ENCODE peak calls at places on chromosome 2, in ten cellular contexts. C is pancreas, S is fibroblast of lung, K is prostate gland, F is lower lobe of right lung, T is right atrium auricular region, G is adrenal gland, U is left ventricle myocardium inferior, Q is astrocyte, I is uterus. R is an unnamed sample. For H3K9me3, the result is how much of the 10 kb centered on the place peaks cover.

GRCh38 chr2:109612991-109613921 is 510 bp downstream of the SEPTIN10 start:
- DNase-seq in C (no peak), S (peak), K (peak), F (peak), T (peak), G (peak), U (peak), Q (peak), I (peak), R (peak)

GRCh38 chr2:187915810-187916209 is 361.6 kb upstream of the TFPI start:
- DNase-seq in C (no peak), S (no peak), K (no peak), F (no peak), T (no peak), G (no peak), U (no peak), Q (no peak), I (no peak), R (no peak)

GRCh38 chr2:168439536-168439935 is 16.5 kb upstream of the CERS6 start:
- DNase-seq in C (no peak), S (peak), K (no peak), F (no peak), T (no peak), G (peak), U (no peak), Q (peak), I (no peak), R (no peak)

GRCh38 chr2:27308359-27308875 is at the start of gene UCN:
- DNase-seq in C (peak), S (peak), K (no peak), F (peak), T (no peak), G (peak), U (no peak), Q (peak), I (no peak), R (peak)

GRCh38 chr2:46306320-46306719 is 9.1 kb downstream of the EPAS1 start:
- DNase-seq in C (no peak), S (no peak), K (peak), F (no peak), T (no peak), G (no peak), U (no peak), Q (peak), I (no peak), R (no peak)

GRCh38 chr2:14297906-14298305 is 334.6 kb upstream of the LRATD1 start:
- DNase-seq in C (no peak), S (no peak), K (no peak), F (no peak), T (no peak), G (no peak), U (no peak), Q (no peak), I (no peak), R (no peak)

GRCh38 chr2:156883828-156884615 is 373.5 kb upstream of the GALNT5 start:
- DNase-seq in C (no peak), S (peak), K (no peak), F (no peak), T (no peak), G (no peak), U (no peak), Q (peak), I (no peak), R (no peak)

GRCh38 chr2:65358690-65359400 is 73.6 kb downstream of the SPRED2 start:
- DNase-seq in C (no peak), S (no peak), K (no peak), F (no peak), T (no peak), G (no peak), U (no peak), Q (peak), I (no peak), R (no peak)

GRCh38 chr2:220144411-220144810 is 517.0 kb downstream of the SLC4A3 start:
- DNase-seq in C (no peak), S (peak), K (no peak), F (no peak), T (no peak), G (no peak), U (no peak), Q (peak), I (no peak), R (no peak)

GRCh38 chr2:223054193-223054781 is 2.3 kb downstream of the KCNE4 start:
- DNase-seq in C (no peak), S (peak), K (no peak), F (no peak), T (peak), G (peak), U (peak), Q (peak), I (peak), R (peak)

GRCh38 chr2:114192362-114192761 is 250.1 kb upstream of the DPP10 start:
- DNase-seq in C (no peak), S (no peak), K (no peak), F (no peak), T (no peak), G (peak), U (no peak), Q (no peak), I (no peak), R (no peak)

GRCh38 chr2:42964444-42965081 is 172.2 kb upstream of the HAAO start:
- DNase-seq in C (no peak), S (peak), K (no peak), F (peak), T (peak), G (no peak), U (peak), Q (peak), I (peak), R (peak)

GRCh38 chr2:12087671-12088380 is 341.4 kb downstream of the LPIN1 start:
- DNase-seq in C (no peak), S (peak), K (no peak), F (no peak), T (no peak), G (no peak), U (no peak), Q (no peak), I (no peak), R (no peak)

GRCh38 chr2:57855207-57855606 is 191.4 kb upstream of the VRK2 start:
- DNase-seq in C (no peak), S (no peak), K (no peak), F (no peak), T (no peak), G (no peak), U (no peak), Q (no peak), I (no peak), R (no peak)

GRCh38 chr2:234754126-234754525 is 197.7 kb upstream of the SH3BP4 start:
- DNase-seq in C (no peak), S (no peak), K (no peak), F (no peak), T (no peak), G (no peak), U (no peak), Q (peak), I (no peak), R (no peak)

GRCh38 chr2:159029936-159030335 is 61.5 kb downstream of the TANC1 start:
- DNase-seq in C (no peak), S (no peak), K (no peak), F (no peak), T (no peak), G (no peak), U (no peak), Q (no peak), I (no peak), R (no peak)

GRCh38 chr2:208033701-208034502 is 8.6 kb upstream of the PLEKHM3 start:
- DNase-seq in C (no peak), S (no peak), K (peak), F (peak), T (no peak), G (peak), U (peak), Q (peak), I (peak), R (no peak)

GRCh38 chr2:192327576-192327975 is 132.8 kb upstream of the TMEFF2 start:
- DNase-seq in C (no peak), S (no peak), K (no peak), F (no peak), T (no peak), G (no peak), U (no peak), Q (no peak), I (no peak), R (no peak)

GRCh38 chr2:218217366-218218309 is 649 bp downstream of the ARPC2 start:
- DNase-seq in C (peak), S (no peak), K (peak), F (peak), T (peak), G (peak), U (peak), Q (no peak), I (peak), R (peak)

GRCh38 chr2:163455815-163456214 is 280.0 kb downstream of the FIGN start:
- DNase-seq in C (no peak), S (no peak), K (no peak), F (no peak), T (no peak), G (no peak), U (no peak), Q (no peak), I (no peak), R (no peak)

GRCh38 chr2:133434962-133435668 is 133.1 kb downstream of the NCKAP5 start:
- DNase-seq in C (no peak), S (no peak), K (no peak), F (no peak), T (no peak), G (peak), U (peak), Q (peak), I (no peak), R (no peak)

GRCh38 chr2:61144697-61145268 is 17.2 kb upstream of the C2orf74 start:
- DNase-seq in C (peak), S (peak), K (peak), F (peak), T (peak), G (peak), U (peak), Q (peak), I (peak), R (peak)
- TF ChIP-seq CTCF in C (no peak), S (no peak), K (no peak), F (no peak), T (no peak), G (no peak), U (peak), Q (no peak), I (no peak), R (no peak)

GRCh38 chr2:241978670-241979069 is 109.1 kb downstream of the RTP5 start:
- DNase-seq in C (no peak), S (no peak), K (no peak), F (no peak), T (no peak), G (no peak), U (no peak), Q (no peak), I (no peak), R (no peak)

GRCh38 chr2:241977557-241978300 is 108.2 kb downstream of the RTP5 start:
- DNase-seq in C (no peak), S (no peak), K (no peak), F (no peak), T (no peak), G (no peak), U (no peak), Q (no peak), I (peak), R (no peak)

GRCh38 chr2:241981076-241981700 is 111.7 kb downstream of the RTP5 start:
- DNase-seq in C (no peak), S (no peak), K (no peak), F (no peak), T (no peak), G (no peak), U (no peak), Q (no peak), I (no peak), R (no peak)

GRCh38 chr2:241982711-241983570 is 113.4 kb downstream of the RTP5 start:
- DNase-seq in C (no peak), S (no peak), K (no peak), F (no peak), T (peak), G (no peak), U (no peak), Q (no peak), I (no peak), R (no peak)

DNA sequence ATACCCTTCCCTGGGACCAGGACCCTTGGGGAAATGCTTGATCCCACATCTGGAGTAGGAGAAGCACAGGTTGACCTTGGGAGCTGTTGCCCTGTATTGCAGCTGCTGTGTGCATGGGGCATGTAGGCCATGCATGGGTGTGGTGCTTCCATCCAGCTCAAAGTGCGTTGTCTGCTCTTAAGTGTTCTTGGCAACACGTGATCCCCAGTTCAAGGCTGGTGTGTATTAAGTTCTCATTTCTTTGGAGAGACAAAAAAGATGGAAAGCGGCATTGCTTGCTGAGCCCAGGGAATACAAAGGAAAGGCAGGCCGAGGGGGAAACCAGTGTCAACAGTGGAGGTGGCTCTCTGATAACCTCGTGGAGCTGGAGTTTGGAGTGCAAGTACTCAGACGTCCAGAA is 110.7 kb downstream of the RTP5 start:
- DNase-seq in C (no peak), S (no peak), K (no peak), F (no peak), T (no peak), G (no peak), U (no peak), Q (no peak), I (no peak), R (no peak)
- H3K9me3 ChIP-seq in C (under half), S (under half), K (under half), F (under half), T (under half), G (under half), U (under half), Q (under half), I (under half), R (under half)

GRCh38 chr2:125227843-125228392 is 1202.8 kb downstream of the CNTNAP5 start:
- DNase-seq in C (no peak), S (no peak), K (no peak), F (no peak), T (no peak), G (no peak), U (no peak), Q (no peak), I (no peak), R (no peak)
- TF ChIP-seq CTCF in C (no peak), S (no peak), K (no peak), F (no peak), T (no peak), G (no peak), U (no peak), Q (peak), I (no peak), R (no peak)

DNA sequence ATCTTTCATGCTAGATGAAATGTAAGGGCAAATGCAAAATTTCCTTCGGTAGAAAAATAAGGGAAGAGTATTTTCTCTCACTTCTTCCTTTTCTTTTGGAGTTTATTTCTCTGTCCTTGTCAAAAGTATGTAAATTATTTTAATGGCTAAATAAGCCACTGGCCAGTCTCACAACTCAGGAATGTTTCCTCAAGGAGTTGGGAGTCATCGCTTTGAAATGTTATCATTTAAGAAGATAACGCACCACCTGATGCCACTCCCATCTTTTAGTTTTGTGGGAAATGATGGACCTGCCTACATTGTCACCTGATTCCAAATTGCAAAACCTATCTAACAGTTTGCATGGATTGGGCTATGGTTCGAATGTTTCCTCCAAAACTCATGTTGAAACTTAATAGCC is 32.5 kb upstream of the PPM1B start:
- DNase-seq in C (no peak), S (peak), K (no peak), F (no peak), T (no peak), G (no peak), U (no peak), Q (peak), I (no peak), R (no peak)
- H3K9me3 ChIP-seq in C (under half), S (under half), K (under half), F (under half), T (under half), G (under half), U (under half), Q (under half), I (under half), R (under half)

GRCh38 chr2:195162194-195162593 is 494.8 kb upstream of the SLC39A10 start:
- DNase-seq in C (no peak), S (no peak), K (no peak), F (no peak), T (no peak), G (no peak), U (no peak), Q (no peak), I (no peak), R (no peak)
- TF ChIP-seq CTCF in C (no peak), S (no peak), K (no peak), F (no peak), T (no peak), G (no peak), U (no peak), Q (no peak), I (no peak), R (no peak)

GRCh38 chr2:5020451-5020850 is 671.7 kb upstream of the SOX11 start:
- DNase-seq in C (no peak), S (no peak), K (no peak), F (no peak), T (no peak), G (no peak), U (no peak), Q (no peak), I (no peak), R (no peak)
- H3K9me3 ChIP-seq in C (under half), S (under half), K (under half), F (under half), T (under half), G (under half), U (under half), Q (under half), I (under half), R (under half)

DNA sequence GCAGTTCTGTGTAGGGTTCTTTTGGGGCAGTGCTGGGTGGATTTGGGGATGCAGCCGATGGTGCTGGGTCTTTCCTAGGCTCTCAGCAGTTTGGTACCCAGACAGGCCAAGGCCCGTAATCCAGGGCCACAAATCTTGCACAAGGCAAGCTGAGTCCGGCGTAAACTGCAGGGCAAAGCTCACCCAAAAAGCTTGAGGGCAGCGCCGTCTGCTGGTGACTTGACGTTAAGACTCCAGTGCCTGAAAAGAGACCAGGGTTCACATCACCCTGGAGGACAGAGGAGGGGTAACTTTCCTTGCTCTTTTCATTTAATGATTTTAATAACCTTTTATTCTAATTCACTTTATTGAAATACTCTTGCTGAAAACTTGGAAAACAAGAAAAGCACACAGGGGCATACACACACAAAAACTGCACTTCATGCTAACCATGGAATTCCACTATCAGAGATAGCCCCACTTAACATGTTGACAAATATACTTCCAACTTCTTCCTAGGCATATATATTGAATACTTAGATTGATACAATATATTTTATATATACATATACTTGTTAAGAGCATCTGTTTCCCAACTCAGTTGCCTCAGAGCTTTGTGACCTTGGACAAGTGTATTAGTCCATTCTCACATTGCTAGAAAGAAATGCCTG is 38.9 kb downstream of the CNGA3 start:
- DNase-seq in C (peak), S (peak), K (peak), F (peak), T (peak), G (peak), U (peak), Q (peak), I (peak), R (peak)
- TF ChIP-seq CTCF in C (peak), S (peak), K (peak), F (peak), T (peak), G (peak), U (peak), Q (peak), I (peak), R (peak)

GRCh38 chr2:228840743-228841114 is 430.4 kb downstream of the PID1 start:
- DNase-seq in C (no peak), S (no peak), K (no peak), F (no peak), T (no peak), G (no peak), U (no peak), Q (no peak), I (no peak), R (no peak)
- H3K9me3 ChIP-seq in C (under half), S (under half), K (under half), F (under half), T (under half), G (under half), U (under half), Q (under half), I (under half), R (under half)

GRCh38 chr2:37812414-37812813 is 112.7 kb upstream of the RMDN2 start:
- DNase-seq in C (no peak), S (no peak), K (no peak), F (no peak), T (no peak), G (no peak), U (no peak), Q (no peak), I (no peak), R (no peak)

GRCh38 chr2:37812941-37813730 is 112.0 kb upstream of the RMDN2 start:
- DNase-seq in C (no peak), S (no peak), K (no peak), F (no peak), T (no peak), G (no peak), U (no peak), Q (no peak), I (no peak), R (no peak)

GRCh38 chr2:37809931-37810570 is 115.0 kb upstream of the RMDN2 start:
- DNase-seq in C (no peak), S (peak), K (no peak), F (no peak), T (no peak), G (no peak), U (no peak), Q (no peak), I (no peak), R (no peak)

GRCh38 chr2:37809525-37809924 is 115.6 kb upstream of the RMDN2 start:
- DNase-seq in C (no peak), S (peak), K (no peak), F (no peak), T (no peak), G (peak), U (no peak), Q (no peak), I (peak), R (no peak)
- TF ChIP-seq CTCF in C (no peak), S (peak), K (no peak), F (peak), T (peak), G (peak), U (peak), Q (peak), I (peak), R (peak)

GRCh38 chr2:196137271-196137670 is 34.1 kb downstream of the STK17B start:
- DNase-seq in C (no peak), S (peak), K (no peak), F (no peak), T (no peak), G (no peak), U (no peak), Q (peak), I (no peak), R (no peak)

GRCh38 chr2:196131384-196131861 is 40.0 kb downstream of the STK17B start:
- DNase-seq in C (no peak), S (peak), K (peak), F (peak), T (no peak), G (peak), U (no peak), Q (no peak), I (no peak), R (no peak)

GRCh38 chr2:196131949-196132925 is 39.1 kb downstream of the STK17B start:
- DNase-seq in C (no peak), S (peak), K (no peak), F (no peak), T (no peak), G (no peak), U (no peak), Q (peak), I (no peak), R (no peak)

GRCh38 chr2:196140213-196140612 is 31.2 kb downstream of the STK17B start:
- DNase-seq in C (no peak), S (no peak), K (no peak), F (no peak), T (no peak), G (no peak), U (no peak), Q (no peak), I (no peak), R (no peak)

GRCh38 chr2:196136151-196136550 is 35.2 kb downstream of the STK17B start:
- DNase-seq in C (no peak), S (no peak), K (no peak), F (no peak), T (no peak), G (no peak), U (no peak), Q (peak), I (no peak), R (no peak)
- H3K9me3 ChIP-seq in C (under half), S (under half), K (under half), F (under half), T (under half), G (under half), U (under half), Q (under half), I (under half), R (under half)